ENCODE peak calls at places on chromosomes 2 and 18, in six cellular contexts. H is MCF 10A; L is PC-3; W is GM06990; P is CD8-positive, alpha-beta T cell; B is lung. Z is an unnamed sample.

GRCh38 chr2:64423303-64423702 is 30.7 kb upstream of the LGALSL start:
- DNase-seq in L (no peak), P (no peak), H (no peak), W (no peak), B (no peak), Z (no peak)

GRCh38 chr2:205193829-205194228 is 488.5 kb upstream of the NRP2 start:
- DNase-seq in B (no peak), H (no peak), L (no peak), W (no peak), P (no peak), Z (no peak)

GRCh38 chr2:241238693-241239198 is 50.3 kb downstream of the ANO7 start:
- DNase-seq in H (no peak), P (no peak), W (no peak), L (no peak), B (no peak), Z (no peak)

GRCh38 chr2:177598321-177598922 is 205.8 kb downstream of the AGPS start:
- DNase-seq in W (no peak), H (no peak), P (no peak), L (no peak), B (no peak), Z (no peak)

GRCh38 chr2:204982303-204982702 is 437.0 kb downstream of the PARD3B start:
- DNase-seq in L (no peak), B (no peak), P (no peak), W (no peak), H (peak; percentile 6), Z (no peak)

GRCh38 chr2:160156665-160157064 is 43.4 kb downstream of the ITGB6 start:
- DNase-seq in L (peak; percentile 42), W (no peak), B (no peak), H (peak; percentile 38), P (no peak), Z (no peak)

GRCh38 chr2:234003972-234004617 is 46.4 kb upstream of the SPP2 start:
- DNase-seq in H (peak; percentile 94), B (peak; percentile 42), L (peak; percentile 83), P (no peak), W (no peak), Z (no peak)

GRCh38 chr2:19350678-19351401 is 7.6 kb downstream of the OSR1 start:
- DNase-seq in W (no peak), P (no peak), L (no peak), B (no peak), H (no peak), Z (no peak)

GRCh38 chr2:239339241-239339640 is 61.6 kb downstream of the HDAC4 start:
- DNase-seq in L (no peak), H (no peak), P (no peak), W (no peak), B (no peak), Z (no peak)

GRCh38 chr18:41579185-41579584 is 375.8 kb upstream of the PIK3C3 start:
- DNase-seq in W (no peak), H (no peak), P (no peak), L (no peak), B (no peak), Z (no peak)

GRCh38 chr2:40230717-40231300 is 221.1 kb downstream of the SLC8A1 start:
- DNase-seq in B (no peak), H (peak; percentile 22), L (no peak), P (no peak), W (no peak), Z (peak; percentile 20)

GRCh38 chr2:71530246-71530986 is 77.1 kb downstream of the DYSF start:
- DNase-seq in P (no peak), B (no peak), W (no peak), L (peak; percentile 62), H (peak; percentile 58), Z (peak; percentile 51)

GRCh38 chr2:240401781-240402551 is 33.5 kb upstream of the GPC1 start:
- DNase-seq in P (no peak), L (no peak), W (no peak), B (no peak), H (no peak), Z (no peak)

GRCh38 chr2:24206242-24206641 is 31.4 kb downstream of the FAM228A start:
- DNase-seq in B (no peak), W (no peak), P (no peak), H (no peak), L (no peak), Z (no peak)

GRCh38 chr2:96506016-96506906 is 1.1 kb upstream of the NEURL3 start:
- DNase-seq in B (no peak), P (no peak), H (no peak), W (no peak), L (no peak), Z (no peak)

GRCh38 chr2:113080134-113080533 is 12.4 kb downstream of the IL1F10 start:
- DNase-seq in H (peak; percentile 62), P (peak; percentile 4), W (no peak), L (peak; percentile 73), B (no peak), Z (peak; percentile 26)

GRCh38 chr18:25399554-25399953 is 47.6 kb upstream of the ZNF521 start:
- DNase-seq in P (no peak), L (peak; percentile 24), W (no peak), H (no peak), B (no peak), Z (no peak)

GRCh38 chr18:35267809-35268208 is 22.2 kb downstream of the ZSCAN30 start:
- DNase-seq in W (no peak), P (peak; percentile 12), L (no peak), B (no peak), H (no peak), Z (no peak)

GRCh38 chr2:146817613-146818012 is 1027.2 kb upstream of the ACVR2A start:
- DNase-seq in W (no peak), L (peak; percentile 25), H (no peak), B (no peak), P (no peak), Z (no peak)

GRCh38 chr2:151405376-151405775 is 4.3 kb upstream of the RIF1 start:
- DNase-seq in L (no peak), H (no peak), B (no peak), P (no peak), W (no peak), Z (no peak)

GRCh38 chr2:240728827-240729226 is 37.2 kb downstream of the AQP12A start:
- DNase-seq in P (no peak), W (no peak), L (no peak), H (no peak), B (no peak), Z (no peak)

GRCh38 chr18:75228967-75229366 is 18.4 kb downstream of the TSHZ1 start:
- DNase-seq in L (no peak), B (no peak), H (no peak), W (no peak), P (no peak), Z (no peak)

GRCh38 chr2:241729868-241730267 is 4.6 kb upstream of the D2HGDH start:
- DNase-seq in L (no peak), P (no peak), H (no peak), B (no peak), W (no peak), Z (no peak)

GRCh38 chr2:236168110-236169067 is at the start of gene GBX2:
- DNase-seq in P (no peak), H (no peak), L (peak; percentile 91), W (no peak), B (no peak), Z (no peak)

GRCh38 chr2:219571311-219572236 is at the start of gene OBSL1:
- DNase-seq in B (peak; percentile 69), P (no peak), L (peak; percentile 90), W (no peak), H (peak; percentile 60), Z (no peak)

GRCh38 chr2:29663266-29663665 is 258.1 kb downstream of the ALK start:
- DNase-seq in H (peak; percentile 65), B (no peak), P (no peak), W (no peak), L (peak; percentile 83), Z (no peak)

GRCh38 chr2:239871481-239872435 is 153.4 kb downstream of the NDUFA10 start:
- DNase-seq in H (no peak), L (no peak), W (no peak), P (no peak), B (peak; percentile 22), Z (no peak)

DNA sequence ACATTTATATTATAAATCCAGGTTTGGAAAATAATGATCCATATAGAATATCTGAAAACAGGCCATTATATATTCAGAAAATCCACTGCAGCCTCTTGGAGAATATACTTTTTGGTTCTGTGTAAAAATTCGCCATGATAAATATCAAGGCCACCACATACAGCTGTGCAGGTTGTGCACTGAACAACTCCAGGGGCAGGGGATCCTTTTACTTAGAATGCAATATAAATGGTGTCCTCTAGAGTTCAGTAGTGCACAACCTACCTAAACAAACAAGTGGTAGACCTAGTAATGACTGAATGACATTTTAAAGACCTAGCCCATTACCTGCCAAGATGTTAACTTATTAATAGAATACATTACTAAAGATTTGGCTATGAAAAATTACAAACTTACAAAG is 22.4 kb downstream of the MOGAT1 start:
- DNase-seq in W (no peak), P (no peak), H (peak; percentile 51), B (no peak), L (peak; percentile 61), Z (peak; percentile 33)
- TF ChIP-seq CTCF in W (peak; percentile 25), P (no peak), H (peak; percentile 38), B (no peak), L (peak; percentile 65), Z (peak; percentile 69)

GRCh38 chr2:213490087-213490486 is 205.8 kb downstream of the SPAG16 start:
- DNase-seq in W (no peak), H (peak; percentile 18), B (no peak), L (peak; percentile 32), P (no peak), Z (peak; percentile 15)
- TF ChIP-seq CTCF in W (peak; percentile 27), H (peak; percentile 12), B (no peak), L (peak; percentile 47), P (no peak), Z (peak; percentile 62)

DNA sequence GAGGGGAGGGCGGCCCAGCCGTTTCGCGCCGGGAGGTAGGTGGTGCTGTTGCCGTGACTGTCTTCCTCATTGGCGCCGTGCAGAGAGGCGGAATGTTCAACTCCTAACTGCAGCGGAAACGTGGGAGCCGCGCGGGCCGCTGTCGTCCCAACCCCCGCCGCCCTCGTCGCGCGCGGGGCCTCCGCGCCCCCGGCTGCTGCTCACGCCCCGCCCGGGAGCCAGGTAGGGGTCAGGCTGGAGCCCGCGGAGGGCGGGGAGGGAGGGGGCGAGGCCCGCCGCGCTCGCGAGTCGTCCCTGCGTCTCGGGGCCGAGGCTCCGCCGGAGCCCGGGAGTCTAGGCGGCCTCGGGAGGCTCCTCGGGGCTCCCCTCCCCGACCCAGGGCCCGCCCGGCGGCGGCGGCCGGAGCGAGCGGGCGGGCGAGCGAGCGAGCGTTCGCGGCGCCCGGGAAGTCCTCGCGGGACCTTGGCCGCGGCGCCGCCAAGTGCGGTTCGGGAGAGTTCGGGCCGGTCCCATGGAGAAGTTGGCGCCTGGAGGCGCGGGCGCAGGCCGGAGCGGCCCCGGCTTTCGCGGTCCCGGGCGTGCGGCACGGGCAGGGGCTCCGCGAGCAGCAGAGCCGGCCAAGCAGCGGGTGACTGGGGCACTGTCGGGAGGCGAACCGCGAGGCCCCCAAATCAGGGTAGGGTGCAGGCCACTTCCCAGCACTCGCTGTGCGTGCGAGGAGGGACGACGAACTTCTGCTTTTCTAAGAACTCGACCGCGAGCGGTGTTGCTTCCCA is at the start of gene MAP3K20:
- DNase-seq in W (peak; percentile 67), P (peak; percentile 9), L (peak; percentile 60), H (peak; percentile 72), B (peak; percentile 65), Z (peak; percentile 78)
- TF ChIP-seq CTCF in W (peak; percentile 30), P (no peak), L (peak; percentile 42), H (peak; percentile 40), B (peak; percentile 21), Z (peak; percentile 61)

GRCh38 chr18:51946946-51947345 is 393.1 kb upstream of the DCC start:
- DNase-seq in W (no peak), B (no peak), H (peak; percentile 2), L (no peak), P (no peak), Z (no peak)
- TF ChIP-seq CTCF in W (no peak), B (no peak), H (no peak), L (no peak), P (no peak), Z (no peak)

GRCh38 chr2:173493874-173494273 is 139.2 kb downstream of the CDCA7 start:
- DNase-seq in W (no peak), P (no peak), L (no peak), H (no peak), B (no peak), Z (no peak)
- TF ChIP-seq CTCF in W (peak; percentile 11), P (no peak), L (peak; percentile 44), H (no peak), B (no peak), Z (no peak)

Z was measured in OCI-LY7.